ENCODE peak calls at places on chromosomes 11 and 22, in nine cellular contexts. N, C, P, U, Z, J, D, H and O are unnamed samples.

GRCh38 chr22:36162127-36163034 is 1.8 kb upstream of the APOL3 start:
- DNase-seq in N (no peak), C (no peak), P (no peak), U (no peak), Z (peak; percentile 64), J (no peak), D (no peak), H (no peak), O (no peak)

GRCh38 chr11:45180158-45180887 is 33.9 kb downstream of the PRDM11 start:
- DNase-seq in N (peak; percentile 69), C (peak; percentile 70), P (peak; percentile 53), U (peak; percentile 68), Z (peak; percentile 57), J (no peak), D (no peak), H (peak; percentile 73), O (peak; percentile 72)

GRCh38 chr11:17391493-17392355 is 3.3 kb upstream of the KCNJ11 start:
- DNase-seq in N (no peak), C (no peak), P (no peak), U (no peak), Z (peak; percentile 87), J (no peak), D (no peak), H (no peak), O (no peak)

GRCh38 chr11:113982306-113982705 is 7.4 kb downstream of the HTR3A start:
- DNase-seq in N (no peak), C (no peak), P (no peak), U (no peak), Z (no peak), J (no peak), D (no peak), H (no peak), O (no peak)

GRCh38 chr11:69468236-69468635 is 13.2 kb upstream of the LINC01488 start:
- DNase-seq in N (no peak), C (no peak), P (no peak), U (no peak), Z (no peak), J (no peak), D (no peak), H (no peak), O (no peak)

GRCh38 chr11:90916706-90917105 is 693.9 kb upstream of the CHORDC1 start:
- DNase-seq in N (no peak), C (no peak), P (no peak), U (no peak), Z (no peak), J (no peak), D (no peak), H (no peak), O (no peak)

GRCh38 chr11:105155679-105156078 is 16.1 kb upstream of the CARD18 start:
- DNase-seq in N (no peak), C (no peak), P (no peak), U (no peak), Z (no peak), J (no peak), D (no peak), H (no peak), O (no peak)

GRCh38 chr11:121351089-121351488 is 58.5 kb downstream of the SC5D start:
- DNase-seq in N (no peak), C (no peak), P (no peak), U (no peak), Z (no peak), J (no peak), D (no peak), H (no peak), O (peak; percentile 15)

GRCh38 chr11:9982127-9982795 is 311.8 kb downstream of the SBF2 start:
- DNase-seq in N (no peak), C (no peak), P (no peak), U (no peak), Z (no peak), J (no peak), D (no peak), H (no peak), O (no peak)

GRCh38 chr11:111765320-111765983 is 737 bp downstream of the PPP2R1B start:
- DNase-seq in N (peak; percentile 19), C (no peak), P (no peak), U (no peak), Z (peak; percentile 11), J (no peak), D (no peak), H (peak; percentile 28), O (no peak)

GRCh38 chr11:125874556-125875124 is 12.8 kb upstream of the HYLS1 start:
- DNase-seq in N (peak; percentile 81), C (peak; percentile 62), P (peak; percentile 31), U (peak; percentile 78), Z (peak; percentile 49), J (peak; percentile 70), D (no peak), H (peak; percentile 41), O (peak; percentile 38)

GRCh38 chr22:20615021-20615420 is 107.6 kb downstream of the MED15 start:
- DNase-seq in N (no peak), C (no peak), P (no peak), U (no peak), Z (no peak), J (no peak), D (no peak), H (no peak), O (no peak)

GRCh38 chr11:95100856-95101507 is 11.3 kb downstream of the ENDOD1 start:
- DNase-seq in N (no peak), C (no peak), P (no peak), U (no peak), Z (no peak), J (no peak), D (no peak), H (no peak), O (no peak)

GRCh38 chr11:1085440-1086170 is 10.9 kb downstream of the MUC2 start:
- DNase-seq in N (no peak), C (no peak), P (no peak), U (no peak), Z (no peak), J (no peak), D (no peak), H (peak; percentile 9), O (no peak)

GRCh38 chr11:83033972-83034672 is 37.6 kb downstream of the RAB30 start:
- DNase-seq in N (peak; percentile 30), C (peak; percentile 48), P (peak; percentile 54), U (no peak), Z (peak; percentile 61), J (peak; percentile 71), D (no peak), H (peak; percentile 66), O (peak; percentile 80)

GRCh38 chr22:46002757-46003270 is 25.9 kb upstream of the WNT7B start:
- DNase-seq in N (no peak), C (no peak), P (no peak), U (no peak), Z (no peak), J (peak; percentile 56), D (no peak), H (peak; percentile 40), O (peak; percentile 33)

GRCh38 chr11:130782361-130783221 is 133.7 kb downstream of the SNX19 start:
- DNase-seq in N (no peak), C (no peak), P (no peak), U (no peak), Z (no peak), J (peak; percentile 52), D (no peak), H (no peak), O (no peak)

GRCh38 chr11:68891356-68891948 is 12.2 kb downstream of the MRPL21 start:
- DNase-seq in N (no peak), C (no peak), P (no peak), U (no peak), Z (no peak), J (no peak), D (no peak), H (no peak), O (no peak)

GRCh38 chr11:65498042-65498726 is 661 bp upstream of the MALAT1 start:
- DNase-seq in N (peak; percentile 77), C (no peak), P (peak; percentile 68), U (peak; percentile 77), Z (peak; percentile 70), J (peak; percentile 68), D (no peak), H (no peak), O (no peak)
- H3K4me3 ChIP-seq in N (peak overlapping the region; percentile 60), C (peak overlapping the region; percentile 66), P (peak overlapping the region; percentile 90), U (peak overlapping the region; percentile 81), Z (peak overlapping the region; percentile 86), J (peak overlapping the region; percentile 72), D (peak overlapping the region; percentile 62), H (peak overlapping the region; percentile 79), O (peak overlapping the region; percentile 87)

GRCh38 chr22:30334601-30335000 is 7.9 kb upstream of the TBC1D10A start:
- DNase-seq in N (no peak), C (no peak), P (no peak), U (no peak), Z (no peak), J (no peak), D (no peak), H (no peak), O (no peak)

GRCh38 chr22:30332994-30333706 is 6.4 kb upstream of the TBC1D10A start:
- DNase-seq in N (no peak), C (peak; percentile 56), P (no peak), U (no peak), Z (no peak), J (no peak), D (no peak), H (no peak), O (no peak)

GRCh38 chr22:30335236-30335635 is 8.5 kb upstream of the TBC1D10A start:
- DNase-seq in N (no peak), C (no peak), P (no peak), U (no peak), Z (no peak), J (no peak), D (no peak), H (no peak), O (no peak)

GRCh38 chr22:30332551-30332950 is 5.8 kb upstream of the TBC1D10A start:
- DNase-seq in N (no peak), C (no peak), P (no peak), U (no peak), Z (no peak), J (no peak), D (no peak), H (no peak), O (no peak)

GRCh38 chr22:30333707-30334087 is 7.0 kb upstream of the TBC1D10A start:
- DNase-seq in N (no peak), C (no peak), P (no peak), U (no peak), Z (no peak), J (no peak), D (no peak), H (no peak), O (no peak)
- H3K36me3 ChIP-seq in N (peaks cover 64% of the 10 kb centered on the region), C (peaks cover 44% of the 10 kb centered on the region), P (no peaks in the 10 kb centered on the region), U (peaks cover 2% of the 10 kb centered on the region), Z (peaks cover 13% of the 10 kb centered on the region), J (peaks cover 68% of the 10 kb centered on the region), D (peaks cover 59% of the 10 kb centered on the region), H (peaks cover 76% of the 10 kb centered on the region), O (peaks cover 75% of the 10 kb centered on the region)

GRCh38 chr11:102458531-102458930 is 6.0 kb upstream of the TMEM123 start:
- DNase-seq in N (no peak), C (no peak), P (no peak), U (no peak), Z (no peak), J (no peak), D (no peak), H (no peak), O (no peak)
- H3K4me3 ChIP-seq in N (no peak overlapping the region), C (no peak overlapping the region), P (no peak overlapping the region), U (no peak overlapping the region), Z (no peak overlapping the region), J (no peak overlapping the region), D (no peak overlapping the region), H (no peak overlapping the region), O (no peak overlapping the region)

DNA sequence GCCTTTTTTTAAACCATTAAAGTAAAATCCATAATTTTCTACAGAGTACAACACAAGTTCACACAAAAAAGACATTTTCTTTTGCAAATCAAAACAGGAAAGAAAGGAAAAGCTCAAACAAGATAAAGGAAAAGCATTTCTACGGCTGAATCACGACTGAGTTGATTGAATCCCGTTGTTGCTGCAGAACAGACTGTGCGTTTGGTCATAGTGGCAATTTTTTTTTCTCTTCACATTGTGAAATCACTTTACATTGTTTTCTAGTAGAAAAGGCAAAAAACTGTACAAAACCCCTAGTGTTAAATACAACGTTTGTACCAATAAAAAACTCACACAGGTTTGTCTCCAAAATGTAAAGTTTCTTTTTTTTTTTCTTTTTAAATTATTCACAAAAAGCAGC is 17.3 kb upstream of the RAPSN start:
- DNase-seq in N (no peak), C (no peak), P (no peak), U (no peak), Z (no peak), J (peak; percentile 44), D (no peak), H (no peak), O (no peak)
- H3K36me3 ChIP-seq in N (peaks cover 39% of the 10 kb centered on the region), C (peaks cover 7% of the 10 kb centered on the region), P (no peaks in the 10 kb centered on the region), U (peaks cover 2% of the 10 kb centered on the region), Z (no peaks in the 10 kb centered on the region), J (peaks cover 34% of the 10 kb centered on the region), D (peaks cover 12% of the 10 kb centered on the region), H (peaks cover 52% of the 10 kb centered on the region), O (peaks cover 69% of the 10 kb centered on the region)